ENCODE peak calls at places on chromosomes 1 and 21, in six cellular contexts. O is IMR-90, F is mesenchymal stem cell, U is neuronal stem cell, L is H1, I is trophoblast cell. V is an unnamed sample. For H3K36me3, the result is how much of the 10 kb centered on the place peaks cover.

GRCh38 chr1:5349526-5349925 is 642.7 kb downstream of the NPHP4 start:
- DNase-seq in L (no peak), F (no peak), I (no peak), O (no peak), U (no peak), V (no peak)

GRCh38 chr1:216175714-216176113 is 247.5 kb downstream of the USH2A start:
- DNase-seq in O (no peak), F (no peak), U (no peak), I (no peak), L (peak), V (peak)

GRCh38 chr1:23931481-23931880 is 18.3 kb upstream of the CNR2 start:
- DNase-seq in I (peak), U (no peak), L (no peak), O (no peak), F (no peak), V (no peak)

GRCh38 chr1:229121845-229122436 is 149.0 kb upstream of the RAB4A start:
- DNase-seq in F (no peak), O (no peak), U (no peak), I (no peak), L (no peak), V (no peak)

GRCh38 chr1:103197266-103197665 is 88.9 kb upstream of the COL11A1 start:
- DNase-seq in L (no peak), I (peak), U (no peak), O (peak), F (peak), V (no peak)

GRCh38 chr1:10905841-10906655 is 106.4 kb upstream of the TARDBP start:
- DNase-seq in U (no peak), L (no peak), O (no peak), F (no peak), I (no peak), V (no peak)

GRCh38 chr21:41777934-41778815 is 11.3 kb upstream of the RIPK4 start:
- DNase-seq in F (peak), O (peak), I (peak), L (peak), U (peak), V (peak)

GRCh38 chr1:157984469-157984868 is 9.0 kb upstream of the KIRREL1 start:
- DNase-seq in I (no peak), F (no peak), O (no peak), U (no peak), L (no peak), V (no peak)

GRCh38 chr1:151499930-151500329 is 11.3 kb upstream of the CGN start:
- DNase-seq in F (no peak), I (no peak), U (no peak), O (no peak), L (no peak), V (no peak)

GRCh38 chr1:6185635-6186382 is 5.7 kb upstream of the CHD5 start:
- DNase-seq in U (no peak), F (peak), I (peak), L (no peak), O (peak), V (peak)

GRCh38 chr1:109261578-109261977 is 12.2 kb downstream of the CELSR2 start:
- DNase-seq in I (no peak), O (no peak), U (no peak), L (no peak), F (no peak), V (no peak)

GRCh38 chr1:109262231-109263010 is 13.1 kb downstream of the CELSR2 start:
- DNase-seq in I (no peak), F (no peak), O (no peak), U (no peak), L (no peak), V (no peak)

GRCh38 chr1:109264379-109264755 is 15.0 kb downstream of the CELSR2 start:
- DNase-seq in U (no peak), I (peak), L (no peak), F (no peak), O (no peak), V (no peak)

GRCh38 chr1:109263597-109264378 is 14.4 kb downstream of the CELSR2 start:
- DNase-seq in L (peak), U (peak), O (peak), I (peak), F (peak), V (peak)

DNA sequence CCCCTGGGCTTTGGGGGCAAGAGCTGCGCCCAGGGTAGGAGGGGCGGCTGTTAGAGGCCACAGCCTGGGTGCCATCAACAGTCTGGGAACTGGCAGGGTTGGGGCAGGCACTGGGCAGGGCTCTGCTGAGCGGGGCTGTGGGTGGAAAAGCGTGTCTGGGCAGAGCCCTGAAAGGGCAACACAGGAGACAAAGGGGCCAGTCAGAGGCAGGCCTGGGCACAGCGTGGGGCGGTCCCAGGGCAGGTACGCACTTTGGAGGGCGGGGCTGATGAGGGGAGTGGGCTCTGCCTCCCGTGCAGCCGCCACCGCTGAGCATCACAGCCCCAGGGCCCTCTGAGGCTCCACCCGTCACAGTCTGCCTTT is 13.9 kb downstream of the CELSR2 start:
- DNase-seq in I (no peak), L (no peak), O (no peak), U (no peak), F (no peak), V (no peak)
- H3K27ac ChIP-seq in I (no peak), L (no peak), O (no peak), U (no peak), F (no peak), V (no peak)

GRCh38 chr1:101945884-101946283 is 50.8 kb downstream of the OLFM3 start:
- DNase-seq in F (no peak), L (no peak), O (no peak), I (peak), U (no peak), V (peak)
- H3K36me3 ChIP-seq in F (under half), L (under half), O (under half), I (under half), U (under half), V (under half)

GRCh38 chr1:57422271-57423134 is 1.4 kb downstream of the DAB1 start:
- DNase-seq in L (no peak), I (no peak), U (peak), F (peak), O (peak), V (peak)

GRCh38 chr1:57424231-57425027 is 569 bp upstream of the DAB1 start:
- DNase-seq in O (peak), L (no peak), U (peak), F (peak), I (peak), V (peak)

GRCh38 chr1:57421366-57421765 is 2.5 kb downstream of the DAB1 start:
- DNase-seq in I (no peak), O (no peak), F (no peak), L (no peak), U (no peak), V (peak)

GRCh38 chr1:57423135-57424131 is at the start of gene DAB1:
- DNase-seq in I (no peak), O (peak), F (peak), L (no peak), U (peak), V (peak)
- H3K18ac ChIP-seq in I (no peak), O (no peak), F (no peak), L (peak), U (peak), V (peak)

DNA sequence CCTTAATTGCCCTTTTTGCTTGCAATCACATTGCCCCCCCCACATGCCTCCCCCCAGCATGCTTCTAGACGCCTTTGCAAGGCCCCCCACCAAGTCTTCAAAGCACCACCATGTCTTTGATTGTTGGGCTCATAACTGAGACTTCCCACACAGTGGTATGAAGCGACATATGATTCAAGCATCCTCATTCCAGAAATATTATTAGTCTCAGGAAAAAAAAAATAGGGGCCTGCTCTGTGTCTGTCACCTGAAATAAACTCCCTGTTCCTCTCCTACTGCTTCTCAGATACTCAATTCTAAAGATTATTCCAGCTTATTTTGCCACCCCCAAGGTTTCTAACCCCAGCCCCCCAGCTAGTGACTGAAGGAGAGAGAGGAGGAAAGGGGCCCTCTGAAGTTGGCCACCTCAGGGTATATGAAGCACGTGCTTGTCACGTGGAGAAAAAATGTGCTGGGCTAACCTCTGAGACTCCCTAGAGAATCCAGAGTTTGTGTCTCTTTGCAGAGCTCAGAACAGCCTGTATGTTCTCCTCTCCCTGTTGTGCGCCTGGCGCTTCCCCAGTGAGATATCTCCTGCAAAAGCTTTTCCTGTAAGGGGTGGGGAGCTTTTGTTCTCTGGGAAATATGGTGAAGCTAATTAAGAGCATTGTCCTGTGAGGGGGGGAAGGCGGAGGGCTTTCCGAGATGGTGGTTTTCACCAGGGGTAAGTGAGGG is 35.9 kb upstream of the RASAL2 start:
- DNase-seq in F (peak), O (peak), U (no peak), L (no peak), I (peak), V (peak)
- H3K27ac ChIP-seq in F (peak), O (no peak), U (no peak), L (no peak), I (no peak), V (peak)

DNA sequence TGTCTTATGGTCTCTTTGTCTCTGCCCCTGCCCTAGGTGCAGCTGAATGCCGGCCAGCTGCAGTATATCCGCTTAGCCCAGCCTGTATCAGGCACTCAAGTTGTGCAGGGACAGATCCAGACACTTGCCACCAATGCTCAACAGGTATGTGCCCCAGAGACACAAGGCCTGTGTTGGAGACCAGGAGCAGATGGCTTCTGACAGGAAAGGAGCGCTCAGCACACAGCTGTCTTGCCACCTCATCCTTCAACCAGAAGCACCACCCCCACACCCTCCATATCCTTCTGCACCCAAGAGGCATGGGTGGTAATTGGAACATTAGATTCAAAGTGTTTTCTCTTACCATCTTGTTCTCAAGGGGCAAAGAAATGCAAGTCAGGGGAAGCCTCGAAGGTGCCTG is 17.0 kb upstream of the KCNQ4 start:
- DNase-seq in U (no peak), O (no peak), I (no peak), L (no peak), F (no peak), V (no peak)
- H3K36me3 ChIP-seq in U (half or more), O (half or more), I (half or more), L (half or more), F (half or more), V (under half)

GRCh38 chr1:36176151-36176949 is 20.4 kb downstream of the MAP7D1 start:
- DNase-seq in F (no peak), I (no peak), L (no peak), O (no peak), U (no peak), V (peak)
- H3K18ac ChIP-seq in F (no peak), I (no peak), L (peak), O (no peak), U (peak), V (no peak)

DNA sequence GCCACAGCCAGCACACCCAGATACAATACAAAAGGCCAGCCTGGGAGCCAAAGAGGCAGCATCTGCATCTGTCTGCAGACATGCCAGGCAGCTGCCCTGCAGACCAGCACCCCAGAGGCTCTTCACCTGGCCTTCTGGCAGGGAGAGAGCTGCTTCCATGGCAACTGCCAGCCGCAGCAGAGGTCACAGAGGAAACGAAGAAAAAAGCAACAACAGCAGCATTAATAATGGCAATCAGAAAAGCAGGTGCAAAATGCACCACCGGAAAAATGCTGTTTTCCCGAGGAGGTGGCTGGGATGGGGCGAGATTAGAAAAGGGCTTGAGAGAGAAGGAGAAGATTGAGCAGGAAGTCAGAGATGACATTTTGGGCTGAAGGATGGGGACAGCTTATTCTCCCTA is 309.5 kb downstream of the PCP4 start:
- DNase-seq in L (no peak), O (no peak), F (no peak), I (no peak), U (no peak), V (no peak)
- H3K27ac ChIP-seq in L (no peak), O (no peak), F (no peak), I (no peak), U (no peak), V (no peak)

GRCh38 chr1:28750330-28750729 is 13.6 kb downstream of the YTHDF2 start:
- DNase-seq in O (no peak), F (no peak), U (no peak), L (no peak), I (no peak), V (no peak)
- H3K36me3 ChIP-seq in O (under half), F (under half), U (under half), L (under half), I (under half), V (under half)

V was measured in mesendoderm.